ENCODE peak calls at places on chromosome 2, in ten cellular contexts. One of them, this sample, is unnamed.

GRCh38 chr2:160407393-160408204 is 86.0 kb downstream of the RBMS1 start:
- DNase-seq in cardiac fibroblast: peak; percentile 67
- DNase-seq in NCI-H1930: peak; percentile 40
- DNase-seq in OCI-LY7: peak; percentile 75
- DNase-seq in A549: peak; percentile 59
- DNase-seq in activated CD8-positive, alpha-beta T cell treated with anti-CD3 and anti-CD28 coated beads for 36 hours: peak; percentile 59
- DNase-seq in iris pigment epithelial cell: peak; percentile 80
- DNase-seq in stimulated activated CD4-positive, alpha-beta T cell treated with anti-CD3 and anti-CD28 coated beads, Interleukin-2, amount 100 ng/mL, for 24 hours: peak; percentile 56
- DNase-seq in NCI-H1092 treated with DMSO at 0.1 percent for 48 hours: peak; percentile 38
- DNase-seq in RCC 7860: peak; percentile 20
- DNase-seq in this sample: no peak

GRCh38 chr2:9110893-9111569 is 95.6 kb upstream of the ASAP2 start:
- DNase-seq in cardiac fibroblast: peak; percentile 49
- DNase-seq in NCI-H1930: no peak
- DNase-seq in OCI-LY7: no peak
- DNase-seq in A549: peak; percentile 33
- DNase-seq in activated CD8-positive, alpha-beta T cell treated with anti-CD3 and anti-CD28 coated beads for 36 hours: no peak
- DNase-seq in iris pigment epithelial cell: peak; percentile 41
- DNase-seq in stimulated activated CD4-positive, alpha-beta T cell treated with anti-CD3 and anti-CD28 coated beads, Interleukin-2, amount 100 ng/mL, for 24 hours: no peak
- DNase-seq in NCI-H1092 treated with DMSO at 0.1 percent for 48 hours: no peak
- DNase-seq in RCC 7860: no peak
- DNase-seq in this sample: no peak

GRCh38 chr2:143577489-143577888 is 448.3 kb downstream of the ARHGAP15 start:
- DNase-seq in cardiac fibroblast: no peak
- DNase-seq in NCI-H1930: no peak
- DNase-seq in OCI-LY7: no peak
- DNase-seq in A549: no peak
- DNase-seq in activated CD8-positive, alpha-beta T cell treated with anti-CD3 and anti-CD28 coated beads for 36 hours: no peak
- DNase-seq in iris pigment epithelial cell: no peak
- DNase-seq in stimulated activated CD4-positive, alpha-beta T cell treated with anti-CD3 and anti-CD28 coated beads, Interleukin-2, amount 100 ng/mL, for 24 hours: no peak
- DNase-seq in NCI-H1092 treated with DMSO at 0.1 percent for 48 hours: no peak
- DNase-seq in RCC 7860: no peak
- DNase-seq in this sample: no peak

GRCh38 chr2:108458082-108458481 is 9.1 kb downstream of the GCC2 start:
- DNase-seq in cardiac fibroblast: no peak
- DNase-seq in NCI-H1930: no peak
- DNase-seq in OCI-LY7: no peak
- DNase-seq in A549: no peak
- DNase-seq in activated CD8-positive, alpha-beta T cell treated with anti-CD3 and anti-CD28 coated beads for 36 hours: no peak
- DNase-seq in iris pigment epithelial cell: no peak
- DNase-seq in stimulated activated CD4-positive, alpha-beta T cell treated with anti-CD3 and anti-CD28 coated beads, Interleukin-2, amount 100 ng/mL, for 24 hours: no peak
- DNase-seq in NCI-H1092 treated with DMSO at 0.1 percent for 48 hours: no peak
- DNase-seq in RCC 7860: no peak
- DNase-seq in this sample: no peak

GRCh38 chr2:25649790-25650189 is 23.6 kb downstream of the DTNB start:
- DNase-seq in cardiac fibroblast: no peak
- DNase-seq in NCI-H1930: no peak
- DNase-seq in OCI-LY7: no peak
- DNase-seq in A549: no peak
- DNase-seq in activated CD8-positive, alpha-beta T cell treated with anti-CD3 and anti-CD28 coated beads for 36 hours: no peak
- DNase-seq in iris pigment epithelial cell: no peak
- DNase-seq in stimulated activated CD4-positive, alpha-beta T cell treated with anti-CD3 and anti-CD28 coated beads, Interleukin-2, amount 100 ng/mL, for 24 hours: no peak
- DNase-seq in NCI-H1092 treated with DMSO at 0.1 percent for 48 hours: no peak
- DNase-seq in RCC 7860: no peak
- DNase-seq in this sample: no peak

GRCh38 chr2:239726631-239727181 is 298.4 kb downstream of the NDUFA10 start:
- DNase-seq in cardiac fibroblast: no peak
- DNase-seq in NCI-H1930: no peak
- DNase-seq in OCI-LY7: no peak
- DNase-seq in A549: no peak
- DNase-seq in activated CD8-positive, alpha-beta T cell treated with anti-CD3 and anti-CD28 coated beads for 36 hours: no peak
- DNase-seq in iris pigment epithelial cell: no peak
- DNase-seq in stimulated activated CD4-positive, alpha-beta T cell treated with anti-CD3 and anti-CD28 coated beads, Interleukin-2, amount 100 ng/mL, for 24 hours: no peak
- DNase-seq in NCI-H1092 treated with DMSO at 0.1 percent for 48 hours: no peak
- DNase-seq in RCC 7860: no peak
- DNase-seq in this sample: no peak

GRCh38 chr2:167404896-167405295 is 516.6 kb downstream of the XIRP2 start:
- DNase-seq in cardiac fibroblast: peak; percentile 74
- DNase-seq in NCI-H1930: no peak
- DNase-seq in OCI-LY7: no peak
- DNase-seq in A549: no peak
- DNase-seq in activated CD8-positive, alpha-beta T cell treated with anti-CD3 and anti-CD28 coated beads for 36 hours: no peak
- DNase-seq in iris pigment epithelial cell: peak; percentile 64
- DNase-seq in stimulated activated CD4-positive, alpha-beta T cell treated with anti-CD3 and anti-CD28 coated beads, Interleukin-2, amount 100 ng/mL, for 24 hours: no peak
- DNase-seq in NCI-H1092 treated with DMSO at 0.1 percent for 48 hours: no peak
- DNase-seq in RCC 7860: no peak
- DNase-seq in this sample: no peak

GRCh38 chr2:100537918-100538317 is 24.9 kb upstream of the PDCL3 start:
- DNase-seq in cardiac fibroblast: no peak
- DNase-seq in NCI-H1930: no peak
- DNase-seq in OCI-LY7: no peak
- DNase-seq in A549: no peak
- DNase-seq in activated CD8-positive, alpha-beta T cell treated with anti-CD3 and anti-CD28 coated beads for 36 hours: no peak
- DNase-seq in iris pigment epithelial cell: no peak
- DNase-seq in stimulated activated CD4-positive, alpha-beta T cell treated with anti-CD3 and anti-CD28 coated beads, Interleukin-2, amount 100 ng/mL, for 24 hours: no peak
- DNase-seq in NCI-H1092 treated with DMSO at 0.1 percent for 48 hours: no peak
- DNase-seq in RCC 7860: no peak
- DNase-seq in this sample: no peak

GRCh38 chr2:235669269-235669831 is 175.5 kb downstream of the AGAP1 start:
- DNase-seq in cardiac fibroblast: peak; percentile 73
- DNase-seq in NCI-H1930: peak; percentile 82
- DNase-seq in OCI-LY7: no peak
- DNase-seq in A549: peak; percentile 82
- DNase-seq in activated CD8-positive, alpha-beta T cell treated with anti-CD3 and anti-CD28 coated beads for 36 hours: peak; percentile 37
- DNase-seq in iris pigment epithelial cell: peak; percentile 82
- DNase-seq in stimulated activated CD4-positive, alpha-beta T cell treated with anti-CD3 and anti-CD28 coated beads, Interleukin-2, amount 100 ng/mL, for 24 hours: no peak
- DNase-seq in NCI-H1092 treated with DMSO at 0.1 percent for 48 hours: peak; percentile 35
- DNase-seq in RCC 7860: no peak
- DNase-seq in this sample: no peak

GRCh38 chr2:89833780-89834117 is 1142.3 kb downstream of the RPIA start:
- DNase-seq in cardiac fibroblast: peak; percentile 48
- DNase-seq in NCI-H1930: no peak
- DNase-seq in OCI-LY7: no peak
- DNase-seq in A549: no peak
- DNase-seq in activated CD8-positive, alpha-beta T cell treated with anti-CD3 and anti-CD28 coated beads for 36 hours: no peak
- DNase-seq in iris pigment epithelial cell: peak; percentile 37
- DNase-seq in stimulated activated CD4-positive, alpha-beta T cell treated with anti-CD3 and anti-CD28 coated beads, Interleukin-2, amount 100 ng/mL, for 24 hours: no peak
- DNase-seq in NCI-H1092 treated with DMSO at 0.1 percent for 48 hours: no peak
- DNase-seq in RCC 7860: peak; percentile 59
- DNase-seq in this sample: no peak

GRCh38 chr2:127054604-127054930 is 52.4 kb downstream of the BIN1 start:
- DNase-seq in cardiac fibroblast: no peak
- DNase-seq in NCI-H1930: no peak
- DNase-seq in OCI-LY7: no peak
- DNase-seq in A549: no peak
- DNase-seq in activated CD8-positive, alpha-beta T cell treated with anti-CD3 and anti-CD28 coated beads for 36 hours: no peak
- DNase-seq in iris pigment epithelial cell: no peak
- DNase-seq in stimulated activated CD4-positive, alpha-beta T cell treated with anti-CD3 and anti-CD28 coated beads, Interleukin-2, amount 100 ng/mL, for 24 hours: no peak
- DNase-seq in NCI-H1092 treated with DMSO at 0.1 percent for 48 hours: no peak
- DNase-seq in RCC 7860: no peak
- DNase-seq in this sample: no peak

GRCh38 chr2:239263937-239264837 is 136.6 kb downstream of the HDAC4 start:
- DNase-seq in cardiac fibroblast: peak; percentile 59
- DNase-seq in NCI-H1930: no peak
- DNase-seq in OCI-LY7: peak; percentile 73
- DNase-seq in A549: no peak
- DNase-seq in activated CD8-positive, alpha-beta T cell treated with anti-CD3 and anti-CD28 coated beads for 36 hours: peak; percentile 66
- DNase-seq in iris pigment epithelial cell: peak; percentile 76
- DNase-seq in stimulated activated CD4-positive, alpha-beta T cell treated with anti-CD3 and anti-CD28 coated beads, Interleukin-2, amount 100 ng/mL, for 24 hours: no peak
- DNase-seq in NCI-H1092 treated with DMSO at 0.1 percent for 48 hours: no peak
- DNase-seq in RCC 7860: no peak
- DNase-seq in this sample: no peak

GRCh38 chr2:8633735-8634313 is 48.0 kb upstream of the ID2 start:
- DNase-seq in cardiac fibroblast: peak; percentile 80
- DNase-seq in NCI-H1930: no peak
- DNase-seq in OCI-LY7: no peak
- DNase-seq in A549: peak; percentile 97
- DNase-seq in activated CD8-positive, alpha-beta T cell treated with anti-CD3 and anti-CD28 coated beads for 36 hours: no peak
- DNase-seq in iris pigment epithelial cell: peak; percentile 83
- DNase-seq in stimulated activated CD4-positive, alpha-beta T cell treated with anti-CD3 and anti-CD28 coated beads, Interleukin-2, amount 100 ng/mL, for 24 hours: no peak
- DNase-seq in NCI-H1092 treated with DMSO at 0.1 percent for 48 hours: no peak
- DNase-seq in RCC 7860: peak; percentile 100
- DNase-seq in this sample: no peak

GRCh38 chr2:110157153-110157793 is 41.7 kb upstream of the MALL start:
- DNase-seq in cardiac fibroblast: peak; percentile 89
- DNase-seq in NCI-H1930: no peak
- DNase-seq in OCI-LY7: peak; percentile 13
- DNase-seq in A549: peak; percentile 80
- DNase-seq in activated CD8-positive, alpha-beta T cell treated with anti-CD3 and anti-CD28 coated beads for 36 hours: peak; percentile 53
- DNase-seq in iris pigment epithelial cell: peak; percentile 73
- DNase-seq in stimulated activated CD4-positive, alpha-beta T cell treated with anti-CD3 and anti-CD28 coated beads, Interleukin-2, amount 100 ng/mL, for 24 hours: peak; percentile 22
- DNase-seq in NCI-H1092 treated with DMSO at 0.1 percent for 48 hours: peak; percentile 47
- DNase-seq in RCC 7860: peak; percentile 54
- DNase-seq in this sample: peak; percentile 48

GRCh38 chr2:33673937-33674336 is 74.8 kb upstream of the FAM98A start:
- DNase-seq in cardiac fibroblast: peak; percentile 27
- DNase-seq in NCI-H1930: no peak
- DNase-seq in OCI-LY7: peak; percentile 29
- DNase-seq in A549: peak; percentile 26
- DNase-seq in activated CD8-positive, alpha-beta T cell treated with anti-CD3 and anti-CD28 coated beads for 36 hours: no peak
- DNase-seq in iris pigment epithelial cell: peak; percentile 21
- DNase-seq in stimulated activated CD4-positive, alpha-beta T cell treated with anti-CD3 and anti-CD28 coated beads, Interleukin-2, amount 100 ng/mL, for 24 hours: no peak
- DNase-seq in NCI-H1092 treated with DMSO at 0.1 percent for 48 hours: peak; percentile 1
- DNase-seq in RCC 7860: no peak
- DNase-seq in this sample: no peak

GRCh38 chr2:216634317-216635148 is 1.3 kb downstream of the IGFBP2 start:
- DNase-seq in cardiac fibroblast: no peak
- DNase-seq in NCI-H1930: no peak
- DNase-seq in OCI-LY7: no peak
- DNase-seq in A549: no peak
- DNase-seq in activated CD8-positive, alpha-beta T cell treated with anti-CD3 and anti-CD28 coated beads for 36 hours: no peak
- DNase-seq in iris pigment epithelial cell: peak; percentile 37
- DNase-seq in stimulated activated CD4-positive, alpha-beta T cell treated with anti-CD3 and anti-CD28 coated beads, Interleukin-2, amount 100 ng/mL, for 24 hours: no peak
- DNase-seq in NCI-H1092 treated with DMSO at 0.1 percent for 48 hours: no peak
- DNase-seq in RCC 7860: no peak
- DNase-seq in this sample: no peak

GRCh38 chr2:200308001-200308400 is 1.5 kb downstream of the SPATS2L start:
- DNase-seq in cardiac fibroblast: peak; percentile 55
- DNase-seq in NCI-H1930: no peak
- DNase-seq in OCI-LY7: no peak
- DNase-seq in A549: no peak
- DNase-seq in activated CD8-positive, alpha-beta T cell treated with anti-CD3 and anti-CD28 coated beads for 36 hours: no peak
- DNase-seq in iris pigment epithelial cell: peak; percentile 71
- DNase-seq in stimulated activated CD4-positive, alpha-beta T cell treated with anti-CD3 and anti-CD28 coated beads, Interleukin-2, amount 100 ng/mL, for 24 hours: no peak
- DNase-seq in NCI-H1092 treated with DMSO at 0.1 percent for 48 hours: no peak
- DNase-seq in RCC 7860: no peak
- DNase-seq in this sample: no peak

GRCh38 chr2:173684896-173685485 is 280.2 kb downstream of the SP3 start:
- DNase-seq in cardiac fibroblast: no peak
- DNase-seq in NCI-H1930: no peak
- DNase-seq in OCI-LY7: no peak
- DNase-seq in A549: no peak
- DNase-seq in activated CD8-positive, alpha-beta T cell treated with anti-CD3 and anti-CD28 coated beads for 36 hours: no peak
- DNase-seq in iris pigment epithelial cell: no peak
- DNase-seq in stimulated activated CD4-positive, alpha-beta T cell treated with anti-CD3 and anti-CD28 coated beads, Interleukin-2, amount 100 ng/mL, for 24 hours: no peak
- DNase-seq in NCI-H1092 treated with DMSO at 0.1 percent for 48 hours: no peak
- DNase-seq in RCC 7860: no peak
- DNase-seq in this sample: no peak

GRCh38 chr2:96662360-96662759 is 19.8 kb downstream of the FER1L5 start:
- DNase-seq in cardiac fibroblast: no peak
- DNase-seq in NCI-H1930: no peak
- DNase-seq in OCI-LY7: no peak
- DNase-seq in A549: no peak
- DNase-seq in activated CD8-positive, alpha-beta T cell treated with anti-CD3 and anti-CD28 coated beads for 36 hours: no peak
- DNase-seq in iris pigment epithelial cell: no peak
- DNase-seq in stimulated activated CD4-positive, alpha-beta T cell treated with anti-CD3 and anti-CD28 coated beads, Interleukin-2, amount 100 ng/mL, for 24 hours: no peak
- DNase-seq in NCI-H1092 treated with DMSO at 0.1 percent for 48 hours: no peak
- DNase-seq in RCC 7860: no peak
- DNase-seq in this sample: no peak

GRCh38 chr2:64204006-64204632 is 59.9 kb upstream of the PELI1 start:
- DNase-seq in cardiac fibroblast: peak; percentile 85
- DNase-seq in NCI-H1930: no peak
- DNase-seq in OCI-LY7: no peak
- DNase-seq in A549: no peak
- DNase-seq in activated CD8-positive, alpha-beta T cell treated with anti-CD3 and anti-CD28 coated beads for 36 hours: peak; percentile 63
- DNase-seq in iris pigment epithelial cell: peak; percentile 90
- DNase-seq in stimulated activated CD4-positive, alpha-beta T cell treated with anti-CD3 and anti-CD28 coated beads, Interleukin-2, amount 100 ng/mL, for 24 hours: peak; percentile 50
- DNase-seq in NCI-H1092 treated with DMSO at 0.1 percent for 48 hours: no peak
- DNase-seq in RCC 7860: peak; percentile 57
- DNase-seq in this sample: peak; percentile 5

GRCh38 chr2:30862054-30862651 is 54.9 kb upstream of the CAPN13 start:
- DNase-seq in cardiac fibroblast: peak; percentile 75
- DNase-seq in NCI-H1930: peak; percentile 28
- DNase-seq in OCI-LY7: peak; percentile 79
- DNase-seq in A549: peak; percentile 87
- DNase-seq in activated CD8-positive, alpha-beta T cell treated with anti-CD3 and anti-CD28 coated beads for 36 hours: peak; percentile 71
- DNase-seq in iris pigment epithelial cell: peak; percentile 71
- DNase-seq in stimulated activated CD4-positive, alpha-beta T cell treated with anti-CD3 and anti-CD28 coated beads, Interleukin-2, amount 100 ng/mL, for 24 hours: peak; percentile 37
- DNase-seq in NCI-H1092 treated with DMSO at 0.1 percent for 48 hours: peak; percentile 38
- DNase-seq in RCC 7860: peak; percentile 59
- DNase-seq in this sample: peak; percentile 19

GRCh38 chr2:73134471-73134870 is 21.7 kb upstream of the RAB11FIP5 start:
- DNase-seq in cardiac fibroblast: peak; percentile 28
- DNase-seq in NCI-H1930: no peak
- DNase-seq in OCI-LY7: no peak
- DNase-seq in A549: no peak
- DNase-seq in activated CD8-positive, alpha-beta T cell treated with anti-CD3 and anti-CD28 coated beads for 36 hours: no peak
- DNase-seq in iris pigment epithelial cell: no peak
- DNase-seq in stimulated activated CD4-positive, alpha-beta T cell treated with anti-CD3 and anti-CD28 coated beads, Interleukin-2, amount 100 ng/mL, for 24 hours: no peak
- DNase-seq in NCI-H1092 treated with DMSO at 0.1 percent for 48 hours: no peak
- DNase-seq in RCC 7860: no peak
- DNase-seq in this sample: no peak

GRCh38 chr2:22301251-22301650 is 1083.7 kb upstream of the KLHL29 start:
- DNase-seq in cardiac fibroblast: no peak
- DNase-seq in NCI-H1930: no peak
- DNase-seq in OCI-LY7: no peak
- DNase-seq in A549: no peak
- DNase-seq in activated CD8-positive, alpha-beta T cell treated with anti-CD3 and anti-CD28 coated beads for 36 hours: no peak
- DNase-seq in iris pigment epithelial cell: no peak
- DNase-seq in stimulated activated CD4-positive, alpha-beta T cell treated with anti-CD3 and anti-CD28 coated beads, Interleukin-2, amount 100 ng/mL, for 24 hours: no peak
- DNase-seq in NCI-H1092 treated with DMSO at 0.1 percent for 48 hours: no peak
- DNase-seq in RCC 7860: no peak
- DNase-seq in this sample: no peak

GRCh38 chr2:207750315-207750714 is 19.4 kb downstream of the FZD5 start:
- DNase-seq in cardiac fibroblast: no peak
- DNase-seq in NCI-H1930: peak; percentile 35
- DNase-seq in OCI-LY7: no peak
- DNase-seq in A549: no peak
- DNase-seq in activated CD8-positive, alpha-beta T cell treated with anti-CD3 and anti-CD28 coated beads for 36 hours: no peak
- DNase-seq in iris pigment epithelial cell: no peak
- DNase-seq in stimulated activated CD4-positive, alpha-beta T cell treated with anti-CD3 and anti-CD28 coated beads, Interleukin-2, amount 100 ng/mL, for 24 hours: no peak
- DNase-seq in NCI-H1092 treated with DMSO at 0.1 percent for 48 hours: peak; percentile 37
- DNase-seq in RCC 7860: no peak
- DNase-seq in this sample: no peak

GRCh38 chr2:54402350-54402749 is 53.8 kb upstream of the SPTBN1 start:
- DNase-seq in cardiac fibroblast: peak; percentile 88
- DNase-seq in NCI-H1930: no peak
- DNase-seq in OCI-LY7: no peak
- DNase-seq in A549: no peak
- DNase-seq in activated CD8-positive, alpha-beta T cell treated with anti-CD3 and anti-CD28 coated beads for 36 hours: no peak
- DNase-seq in iris pigment epithelial cell: peak; percentile 26
- DNase-seq in stimulated activated CD4-positive, alpha-beta T cell treated with anti-CD3 and anti-CD28 coated beads, Interleukin-2, amount 100 ng/mL, for 24 hours: no peak
- DNase-seq in NCI-H1092 treated with DMSO at 0.1 percent for 48 hours: no peak
- DNase-seq in RCC 7860: no peak
- DNase-seq in this sample: peak; percentile 22

GRCh38 chr2:200159366-200159720 is 147.2 kb upstream of the SPATS2L start:
- DNase-seq in cardiac fibroblast: no peak
- DNase-seq in NCI-H1930: no peak
- DNase-seq in OCI-LY7: no peak
- DNase-seq in A549: no peak
- DNase-seq in activated CD8-positive, alpha-beta T cell treated with anti-CD3 and anti-CD28 coated beads for 36 hours: no peak
- DNase-seq in iris pigment epithelial cell: peak; percentile 24
- DNase-seq in stimulated activated CD4-positive, alpha-beta T cell treated with anti-CD3 and anti-CD28 coated beads, Interleukin-2, amount 100 ng/mL, for 24 hours: no peak
- DNase-seq in NCI-H1092 treated with DMSO at 0.1 percent for 48 hours: no peak
- DNase-seq in RCC 7860: no peak
- DNase-seq in this sample: no peak

GRCh38 chr2:36287363-36288275 is 68.0 kb upstream of the CRIM1 start:
- DNase-seq in cardiac fibroblast: peak; percentile 72
- DNase-seq in NCI-H1930: no peak
- DNase-seq in OCI-LY7: no peak
- DNase-seq in A549: no peak
- DNase-seq in activated CD8-positive, alpha-beta T cell treated with anti-CD3 and anti-CD28 coated beads for 36 hours: peak; percentile 66
- DNase-seq in iris pigment epithelial cell: peak; percentile 73
- DNase-seq in stimulated activated CD4-positive, alpha-beta T cell treated with anti-CD3 and anti-CD28 coated beads, Interleukin-2, amount 100 ng/mL, for 24 hours: peak; percentile 20
- DNase-seq in NCI-H1092 treated with DMSO at 0.1 percent for 48 hours: no peak
- DNase-seq in RCC 7860: no peak
- DNase-seq in this sample: peak; percentile 17

GRCh38 chr2:37588316-37588777 is 83.1 kb downstream of the CDC42EP3 start:
- DNase-seq in cardiac fibroblast: no peak
- DNase-seq in NCI-H1930: no peak
- DNase-seq in OCI-LY7: no peak
- DNase-seq in A549: no peak
- DNase-seq in activated CD8-positive, alpha-beta T cell treated with anti-CD3 and anti-CD28 coated beads for 36 hours: no peak
- DNase-seq in iris pigment epithelial cell: no peak
- DNase-seq in stimulated activated CD4-positive, alpha-beta T cell treated with anti-CD3 and anti-CD28 coated beads, Interleukin-2, amount 100 ng/mL, for 24 hours: no peak
- DNase-seq in NCI-H1092 treated with DMSO at 0.1 percent for 48 hours: no peak
- DNase-seq in RCC 7860: peak; percentile 54
- DNase-seq in this sample: no peak

This sample was measured in pulmonary artery endothelial cell.